ENCODE peak calls at places on chromosomes 6 and 20, in six cellular contexts. One of them, this sample, is unnamed. For H3K27me3, the result is how much of the 10 kb centered on the place peaks cover.

GRCh38 chr20:14996883-14997672 is 659.7 kb upstream of the FLRT3 start:
- DNase-seq in keratinocyte: peak
- DNase-seq in DND-41: no peak
- DNase-seq in colonic mucosa: no peak
- DNase-seq in fibroblast of lung: no peak
- DNase-seq in HCT116: no peak
- DNase-seq in this sample: no peak

GRCh38 chr6:116271309-116271708 is 8.4 kb downstream of the TSPYL1 start:
- DNase-seq in DND-41: no peak
- DNase-seq in keratinocyte: no peak
- DNase-seq in HCT116: no peak
- DNase-seq in fibroblast of lung: no peak
- DNase-seq in colonic mucosa: no peak
- DNase-seq in this sample: no peak

GRCh38 chr6:79536615-79536968 is 638 bp downstream of the LCA5 start:
- DNase-seq in fibroblast of lung: peak
- DNase-seq in colonic mucosa: peak
- DNase-seq in DND-41: no peak
- DNase-seq in HCT116: no peak
- DNase-seq in keratinocyte: no peak
- DNase-seq in this sample: no peak

GRCh38 chr20:62845818-62846527 is 15.6 kb downstream of the TCFL5 start:
- DNase-seq in keratinocyte: no peak
- DNase-seq in HCT116: no peak
- DNase-seq in colonic mucosa: no peak
- DNase-seq in fibroblast of lung: peak
- DNase-seq in DND-41: no peak
- DNase-seq in this sample: no peak

GRCh38 chr20:62710886-62711702 is 2.5 kb downstream of the NTSR1 start:
- DNase-seq in colonic mucosa: no peak
- DNase-seq in keratinocyte: no peak
- DNase-seq in DND-41: no peak
- DNase-seq in fibroblast of lung: no peak
- DNase-seq in HCT116: no peak
- DNase-seq in this sample: no peak

GRCh38 chr20:6702144-6702543 is 65.3 kb upstream of the BMP2 start:
- DNase-seq in colonic mucosa: no peak
- DNase-seq in keratinocyte: no peak
- DNase-seq in HCT116: no peak
- DNase-seq in DND-41: no peak
- DNase-seq in fibroblast of lung: no peak
- DNase-seq in this sample: no peak

GRCh38 chr6:13432526-13433218 is 54.7 kb downstream of the GFOD1 start:
- DNase-seq in HCT116: no peak
- DNase-seq in colonic mucosa: no peak
- DNase-seq in keratinocyte: no peak
- DNase-seq in fibroblast of lung: no peak
- DNase-seq in DND-41: no peak
- DNase-seq in this sample: no peak

GRCh38 chr6:10690651-10691445 is 3.6 kb downstream of the C6orf52 start:
- DNase-seq in fibroblast of lung: no peak
- DNase-seq in keratinocyte: no peak
- DNase-seq in DND-41: no peak
- DNase-seq in HCT116: no peak
- DNase-seq in colonic mucosa: no peak
- DNase-seq in this sample: no peak

GRCh38 chr6:133890941-133891813 is 2.3 kb downstream of the TCF21 start:
- DNase-seq in keratinocyte: no peak
- DNase-seq in fibroblast of lung: no peak
- DNase-seq in DND-41: no peak
- DNase-seq in HCT116: no peak
- DNase-seq in colonic mucosa: peak
- DNase-seq in this sample: no peak

GRCh38 chr6:24547243-24547642 is 52.5 kb downstream of the ALDH5A1 start:
- DNase-seq in DND-41: peak
- DNase-seq in fibroblast of lung: peak
- DNase-seq in HCT116: no peak
- DNase-seq in colonic mucosa: no peak
- DNase-seq in keratinocyte: no peak
- DNase-seq in this sample: peak

GRCh38 chr20:58722877-58723627 is 30.5 kb downstream of the NPEPL1 start:
- DNase-seq in fibroblast of lung: no peak
- DNase-seq in DND-41: no peak
- DNase-seq in HCT116: no peak
- DNase-seq in colonic mucosa: peak
- DNase-seq in keratinocyte: no peak
- DNase-seq in this sample: no peak

GRCh38 chr20:51725584-51726176 is 42.5 kb downstream of the ATP9A start:
- DNase-seq in keratinocyte: no peak
- DNase-seq in colonic mucosa: no peak
- DNase-seq in HCT116: no peak
- DNase-seq in DND-41: no peak
- DNase-seq in fibroblast of lung: no peak
- DNase-seq in this sample: peak
- H3K27me3 ChIP-seq in keratinocyte: under half
- H3K27me3 ChIP-seq in colonic mucosa: under half
- H3K27me3 ChIP-seq in HCT116: under half
- H3K27me3 ChIP-seq in DND-41: under half
- H3K27me3 ChIP-seq in fibroblast of lung: under half
- H3K27me3 ChIP-seq in this sample: under half

GRCh38 chr6:42774201-42774600 is 7.7 kb upstream of the BICRAL start:
- DNase-seq in colonic mucosa: no peak
- DNase-seq in keratinocyte: no peak
- DNase-seq in HCT116: no peak
- DNase-seq in fibroblast of lung: no peak
- DNase-seq in DND-41: no peak
- DNase-seq in this sample: peak
- H3K9ac ChIP-seq in colonic mucosa: no peak
- H3K9ac ChIP-seq in keratinocyte: no peak
- H3K9ac ChIP-seq in HCT116: no peak
- H3K9ac ChIP-seq in fibroblast of lung: no peak
- H3K9ac ChIP-seq in DND-41: no peak
- H3K9ac ChIP-seq in this sample: peak

GRCh38 chr20:45355209-45355608 is 7.0 kb upstream of the SDC4 start:
- DNase-seq in keratinocyte: no peak
- DNase-seq in HCT116: no peak
- DNase-seq in fibroblast of lung: peak
- DNase-seq in colonic mucosa: no peak
- DNase-seq in DND-41: no peak
- DNase-seq in this sample: no peak
- H3K27ac ChIP-seq in keratinocyte: no peak
- H3K27ac ChIP-seq in HCT116: no peak
- H3K27ac ChIP-seq in fibroblast of lung: peak
- H3K27ac ChIP-seq in colonic mucosa: peak
- H3K27ac ChIP-seq in DND-41: no peak
- H3K27ac ChIP-seq in this sample: no peak

DNA sequence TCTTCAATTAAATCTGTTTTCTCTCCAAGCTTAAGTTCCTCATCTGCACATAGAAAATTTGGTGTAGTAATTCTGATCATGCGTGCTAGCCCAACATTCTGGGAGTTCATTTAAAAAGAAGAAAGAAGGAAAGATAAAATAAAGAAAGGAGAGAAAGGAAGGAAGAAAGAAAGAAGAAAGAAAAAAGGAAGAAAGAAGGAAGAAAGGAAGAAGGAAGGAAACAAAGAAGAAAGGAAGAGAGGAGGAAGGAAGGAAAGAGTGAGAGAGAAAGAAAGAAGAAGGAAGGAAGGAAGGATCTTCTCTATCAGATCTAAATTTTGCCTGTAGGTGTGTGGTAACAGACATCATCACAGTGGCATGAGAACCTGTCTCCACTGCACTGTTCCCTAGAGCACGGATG is 16.2 kb downstream of the SLPI start:
- DNase-seq in fibroblast of lung: no peak
- DNase-seq in HCT116: no peak
- DNase-seq in colonic mucosa: no peak
- DNase-seq in DND-41: no peak
- DNase-seq in keratinocyte: no peak
- DNase-seq in this sample: no peak
- H3K27me3 ChIP-seq in fibroblast of lung: under half
- H3K27me3 ChIP-seq in HCT116: under half
- H3K27me3 ChIP-seq in colonic mucosa: under half
- H3K27me3 ChIP-seq in DND-41: under half
- H3K27me3 ChIP-seq in keratinocyte: under half
- H3K27me3 ChIP-seq in this sample: under half

DNA sequence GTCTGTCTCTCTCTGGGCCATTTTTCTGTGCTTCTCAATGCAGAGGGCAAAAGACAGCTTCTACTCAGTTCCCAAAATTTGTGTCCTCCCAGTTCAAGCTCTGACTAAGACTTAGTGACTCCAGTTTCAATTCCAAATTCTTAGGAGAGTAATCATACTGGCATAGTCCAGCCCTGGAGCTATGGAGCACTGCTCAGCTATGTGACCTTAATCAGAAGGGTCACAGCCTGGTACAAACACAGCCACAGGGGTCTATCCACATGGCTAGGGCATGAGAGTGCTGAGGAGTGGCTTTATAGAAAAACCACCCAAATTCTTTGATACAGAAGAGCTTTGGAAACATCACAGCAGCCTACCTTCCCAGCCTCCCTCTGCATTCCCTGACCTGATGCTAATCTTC is 92.0 kb downstream of the FOXF2 start:
- DNase-seq in DND-41: no peak
- DNase-seq in HCT116: peak
- DNase-seq in colonic mucosa: no peak
- DNase-seq in fibroblast of lung: peak
- DNase-seq in keratinocyte: peak
- DNase-seq in this sample: no peak
- H3K9ac ChIP-seq in DND-41: no peak
- H3K9ac ChIP-seq in HCT116: no peak
- H3K9ac ChIP-seq in colonic mucosa: no peak
- H3K9ac ChIP-seq in fibroblast of lung: no peak
- H3K9ac ChIP-seq in keratinocyte: no peak
- H3K9ac ChIP-seq in this sample: no peak

DNA sequence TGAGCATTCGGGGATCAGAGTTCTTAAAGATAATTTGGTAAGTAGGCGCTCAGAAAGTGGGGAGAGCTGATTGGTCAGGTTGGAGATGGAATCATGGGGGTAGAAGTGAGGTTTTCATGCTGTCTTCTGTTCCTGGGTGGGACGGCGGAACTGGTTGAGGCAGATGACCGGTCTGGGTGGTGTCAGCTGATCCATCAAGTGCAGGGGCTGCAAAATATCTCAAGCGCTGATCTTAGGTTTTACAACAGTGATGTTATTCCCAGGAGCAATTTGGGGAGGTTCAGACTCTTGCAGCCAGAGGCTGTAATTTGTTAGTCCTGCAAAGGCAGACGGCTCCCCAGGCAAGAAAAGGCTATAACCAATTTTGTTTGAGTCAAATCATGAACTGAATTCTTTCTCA is 366.4 kb downstream of the PREX1 start:
- DNase-seq in colonic mucosa: no peak
- DNase-seq in DND-41: no peak
- DNase-seq in keratinocyte: no peak
- DNase-seq in HCT116: no peak
- DNase-seq in fibroblast of lung: no peak
- DNase-seq in this sample: no peak
- H3K27ac ChIP-seq in colonic mucosa: no peak
- H3K27ac ChIP-seq in DND-41: no peak
- H3K27ac ChIP-seq in keratinocyte: no peak
- H3K27ac ChIP-seq in HCT116: no peak
- H3K27ac ChIP-seq in fibroblast of lung: no peak
- H3K27ac ChIP-seq in this sample: no peak

This sample was measured in Karpas-422.